ENCODE peak calls at places on chromosome 5, in nine cellular contexts. One of them, this sample, is unnamed.

GRCh38 chr5:36703245-36703860 is 96.9 kb downstream of the SLC1A3 start:
- DNase-seq in GM23338: no peak
- DNase-seq in ovary: no peak
- DNase-seq in thyroid gland: no peak
- DNase-seq in prostate gland: no peak
- DNase-seq in psoas muscle: peak; percentile 62
- DNase-seq in fibroblast of mammary gland: peak; percentile 63
- DNase-seq in Caco-2: no peak
- DNase-seq in heart right ventricle: peak; percentile 53
- DNase-seq in this sample: no peak

GRCh38 chr5:132471006-132471907 is 19.3 kb downstream of the IRF1 start:
- DNase-seq in heart right ventricle: no peak
- DNase-seq in fibroblast of mammary gland: no peak
- DNase-seq in Caco-2: no peak
- DNase-seq in prostate gland: no peak
- DNase-seq in GM23338: no peak
- DNase-seq in thyroid gland: no peak
- DNase-seq in ovary: no peak
- DNase-seq in psoas muscle: no peak
- DNase-seq in this sample: no peak

GRCh38 chr5:96743065-96743768 is 64.5 kb downstream of the ERAP1 start:
- DNase-seq in GM23338: peak; percentile 10
- DNase-seq in ovary: no peak
- DNase-seq in prostate gland: no peak
- DNase-seq in fibroblast of mammary gland: peak; percentile 57
- DNase-seq in heart right ventricle: peak; percentile 44
- DNase-seq in thyroid gland: no peak
- DNase-seq in psoas muscle: peak; percentile 63
- DNase-seq in Caco-2: no peak
- DNase-seq in this sample: no peak

GRCh38 chr5:35458824-35459207 is 158.8 kb upstream of the SPEF2 start:
- DNase-seq in Caco-2: no peak
- DNase-seq in prostate gland: peak; percentile 20
- DNase-seq in fibroblast of mammary gland: no peak
- DNase-seq in ovary: no peak
- DNase-seq in heart right ventricle: no peak
- DNase-seq in GM23338: no peak
- DNase-seq in thyroid gland: peak; percentile 64
- DNase-seq in psoas muscle: no peak
- DNase-seq in this sample: peak; percentile 28

GRCh38 chr5:80083115-80083890 is 48.2 kb downstream of the THBS4 start:
- DNase-seq in fibroblast of mammary gland: peak; percentile 85
- DNase-seq in GM23338: peak; percentile 92
- DNase-seq in thyroid gland: peak; percentile 14
- DNase-seq in heart right ventricle: no peak
- DNase-seq in ovary: peak; percentile 46
- DNase-seq in prostate gland: no peak
- DNase-seq in Caco-2: peak; percentile 28
- DNase-seq in psoas muscle: no peak
- DNase-seq in this sample: peak; percentile 41

GRCh38 chr5:80977764-80978163 is 17.6 kb downstream of the RASGRF2 start:
- DNase-seq in psoas muscle: no peak
- DNase-seq in heart right ventricle: no peak
- DNase-seq in Caco-2: no peak
- DNase-seq in fibroblast of mammary gland: no peak
- DNase-seq in ovary: no peak
- DNase-seq in GM23338: no peak
- DNase-seq in thyroid gland: no peak
- DNase-seq in prostate gland: no peak
- DNase-seq in this sample: no peak

GRCh38 chr5:133612021-133612860 is at the start of gene FSTL4:
- DNase-seq in fibroblast of mammary gland: no peak
- DNase-seq in GM23338: peak; percentile 75
- DNase-seq in Caco-2: peak; percentile 73
- DNase-seq in ovary: no peak
- DNase-seq in thyroid gland: peak; percentile 39
- DNase-seq in psoas muscle: peak; percentile 57
- DNase-seq in heart right ventricle: no peak
- DNase-seq in prostate gland: peak; percentile 53
- DNase-seq in this sample: no peak

GRCh38 chr5:115961413-115962238 is 649 bp upstream of the LVRN start:
- DNase-seq in thyroid gland: peak; percentile 2
- DNase-seq in ovary: no peak
- DNase-seq in prostate gland: no peak
- DNase-seq in GM23338: peak; percentile 75
- DNase-seq in fibroblast of mammary gland: no peak
- DNase-seq in psoas muscle: peak; percentile 67
- DNase-seq in Caco-2: no peak
- DNase-seq in heart right ventricle: peak; percentile 6
- DNase-seq in this sample: no peak

GRCh38 chr5:9034671-9035070 is 511.2 kb downstream of the SEMA5A start:
- DNase-seq in thyroid gland: no peak
- DNase-seq in psoas muscle: no peak
- DNase-seq in fibroblast of mammary gland: peak; percentile 50
- DNase-seq in Caco-2: no peak
- DNase-seq in prostate gland: no peak
- DNase-seq in heart right ventricle: no peak
- DNase-seq in ovary: no peak
- DNase-seq in GM23338: no peak
- DNase-seq in this sample: no peak

DNA sequence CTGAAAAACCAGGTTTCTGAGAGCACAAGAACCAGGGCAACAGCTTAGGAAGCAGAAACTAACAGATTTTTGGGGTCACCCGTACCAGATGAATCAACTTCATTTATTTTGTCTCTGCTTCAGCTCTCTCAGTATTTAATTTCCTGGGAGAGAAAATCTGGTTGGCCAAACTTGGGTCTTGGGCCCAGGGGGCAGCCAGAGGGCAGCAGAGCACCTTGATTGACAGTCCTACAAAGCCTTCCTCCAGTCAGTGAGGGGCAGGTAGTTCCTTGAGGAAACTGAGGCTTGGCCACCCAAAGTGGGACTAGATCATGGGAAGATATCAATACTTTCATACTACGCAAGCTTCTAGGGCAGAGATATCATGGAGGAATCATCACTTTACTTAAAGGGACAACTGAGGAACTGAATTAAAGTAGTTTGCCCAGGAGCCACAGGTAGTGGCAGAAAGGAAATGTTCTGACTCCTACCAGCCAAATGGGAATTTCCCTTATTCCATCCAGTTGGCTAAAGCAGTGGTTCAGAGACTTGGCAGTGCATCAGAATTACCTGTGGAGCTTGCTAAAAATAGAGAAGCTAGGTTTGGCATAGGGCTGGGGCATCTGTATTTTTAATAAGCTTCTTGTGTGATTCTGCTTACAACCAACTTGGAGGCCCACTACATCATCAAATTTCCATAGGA is 21.5 kb upstream of the ARHGAP26 start:
- DNase-seq in Caco-2: peak; percentile 73
- DNase-seq in GM23338: peak; percentile 73
- DNase-seq in thyroid gland: peak; percentile 63
- DNase-seq in ovary: no peak
- DNase-seq in prostate gland: peak; percentile 59
- DNase-seq in heart right ventricle: peak; percentile 25
- DNase-seq in psoas muscle: peak; percentile 70
- DNase-seq in fibroblast of mammary gland: peak; percentile 23
- DNase-seq in this sample: no peak
- TF ChIP-seq CTCF in Caco-2: peak; percentile 80
- TF ChIP-seq CTCF in GM23338: peak; percentile 91
- TF ChIP-seq CTCF in thyroid gland: peak; percentile 48
- TF ChIP-seq CTCF in ovary: no peak
- TF ChIP-seq CTCF in prostate gland: peak; percentile 64
- TF ChIP-seq CTCF in heart right ventricle: peak; percentile 22
- TF ChIP-seq CTCF in psoas muscle: peak; percentile 76
- TF ChIP-seq CTCF in fibroblast of mammary gland: peak; percentile 39
- TF ChIP-seq CTCF in this sample: peak; percentile 65

GRCh38 chr5:154740957-154741356 is 14.2 kb upstream of the LARP1 start:
- DNase-seq in ovary: no peak
- DNase-seq in thyroid gland: peak; percentile 76
- DNase-seq in heart right ventricle: no peak
- DNase-seq in GM23338: no peak
- DNase-seq in fibroblast of mammary gland: peak; percentile 68
- DNase-seq in Caco-2: no peak
- DNase-seq in prostate gland: no peak
- DNase-seq in psoas muscle: peak; percentile 73
- DNase-seq in this sample: no peak

GRCh38 chr5:154737667-154738320 is 17.4 kb upstream of the LARP1 start:
- DNase-seq in GM23338: no peak
- DNase-seq in thyroid gland: no peak
- DNase-seq in Caco-2: peak; percentile 40
- DNase-seq in ovary: no peak
- DNase-seq in prostate gland: no peak
- DNase-seq in heart right ventricle: no peak
- DNase-seq in psoas muscle: no peak
- DNase-seq in fibroblast of mammary gland: no peak
- DNase-seq in this sample: no peak

GRCh38 chr5:154741415-154741814 is 13.8 kb upstream of the LARP1 start:
- DNase-seq in GM23338: no peak
- DNase-seq in heart right ventricle: no peak
- DNase-seq in ovary: no peak
- DNase-seq in fibroblast of mammary gland: no peak
- DNase-seq in psoas muscle: no peak
- DNase-seq in thyroid gland: no peak
- DNase-seq in Caco-2: no peak
- DNase-seq in prostate gland: no peak
- DNase-seq in this sample: no peak

GRCh38 chr5:154743812-154744211 is 11.4 kb upstream of the LARP1 start:
- DNase-seq in heart right ventricle: no peak
- DNase-seq in ovary: no peak
- DNase-seq in Caco-2: no peak
- DNase-seq in GM23338: no peak
- DNase-seq in prostate gland: no peak
- DNase-seq in thyroid gland: no peak
- DNase-seq in psoas muscle: no peak
- DNase-seq in fibroblast of mammary gland: no peak
- DNase-seq in this sample: no peak

GRCh38 chr5:154740483-154740882 is 14.7 kb upstream of the LARP1 start:
- DNase-seq in thyroid gland: peak; percentile 84
- DNase-seq in heart right ventricle: peak; percentile 71
- DNase-seq in ovary: no peak
- DNase-seq in psoas muscle: peak; percentile 78
- DNase-seq in prostate gland: no peak
- DNase-seq in Caco-2: no peak
- DNase-seq in fibroblast of mammary gland: peak; percentile 73
- DNase-seq in GM23338: no peak
- DNase-seq in this sample: no peak
- H3K4me3 ChIP-seq in thyroid gland: no peak overlapping the region
- H3K4me3 ChIP-seq in heart right ventricle: no peak overlapping the region
- H3K4me3 ChIP-seq in ovary: no peak overlapping the region
- H3K4me3 ChIP-seq in psoas muscle: no peak overlapping the region
- H3K4me3 ChIP-seq in prostate gland: no peak overlapping the region
- H3K4me3 ChIP-seq in Caco-2: no peak overlapping the region
- H3K4me3 ChIP-seq in fibroblast of mammary gland: no peak overlapping the region
- H3K4me3 ChIP-seq in GM23338: no peak overlapping the region
- H3K4me3 ChIP-seq in this sample: no peak overlapping the region

GRCh38 chr5:62144395-62145022 is 161.5 kb upstream of the KIF2A start:
- DNase-seq in thyroid gland: peak; percentile 77
- DNase-seq in psoas muscle: no peak
- DNase-seq in ovary: no peak
- DNase-seq in prostate gland: peak; percentile 65
- DNase-seq in heart right ventricle: no peak
- DNase-seq in GM23338: no peak
- DNase-seq in Caco-2: no peak
- DNase-seq in fibroblast of mammary gland: peak; percentile 4
- DNase-seq in this sample: peak; percentile 56

GRCh38 chr5:62142351-62142750 is 163.7 kb upstream of the KIF2A start:
- DNase-seq in GM23338: no peak
- DNase-seq in prostate gland: no peak
- DNase-seq in psoas muscle: no peak
- DNase-seq in ovary: no peak
- DNase-seq in Caco-2: no peak
- DNase-seq in heart right ventricle: no peak
- DNase-seq in thyroid gland: no peak
- DNase-seq in fibroblast of mammary gland: no peak
- DNase-seq in this sample: no peak

GRCh38 chr5:62138607-62139006 is 167.4 kb upstream of the KIF2A start:
- DNase-seq in ovary: no peak
- DNase-seq in fibroblast of mammary gland: no peak
- DNase-seq in thyroid gland: no peak
- DNase-seq in prostate gland: no peak
- DNase-seq in psoas muscle: no peak
- DNase-seq in heart right ventricle: no peak
- DNase-seq in GM23338: peak; percentile 66
- DNase-seq in Caco-2: no peak
- DNase-seq in this sample: no peak

GRCh38 chr5:62139741-62140140 is 166.3 kb upstream of the KIF2A start:
- DNase-seq in prostate gland: no peak
- DNase-seq in thyroid gland: no peak
- DNase-seq in psoas muscle: no peak
- DNase-seq in fibroblast of mammary gland: no peak
- DNase-seq in ovary: no peak
- DNase-seq in heart right ventricle: no peak
- DNase-seq in GM23338: no peak
- DNase-seq in Caco-2: no peak
- DNase-seq in this sample: no peak

DNA sequence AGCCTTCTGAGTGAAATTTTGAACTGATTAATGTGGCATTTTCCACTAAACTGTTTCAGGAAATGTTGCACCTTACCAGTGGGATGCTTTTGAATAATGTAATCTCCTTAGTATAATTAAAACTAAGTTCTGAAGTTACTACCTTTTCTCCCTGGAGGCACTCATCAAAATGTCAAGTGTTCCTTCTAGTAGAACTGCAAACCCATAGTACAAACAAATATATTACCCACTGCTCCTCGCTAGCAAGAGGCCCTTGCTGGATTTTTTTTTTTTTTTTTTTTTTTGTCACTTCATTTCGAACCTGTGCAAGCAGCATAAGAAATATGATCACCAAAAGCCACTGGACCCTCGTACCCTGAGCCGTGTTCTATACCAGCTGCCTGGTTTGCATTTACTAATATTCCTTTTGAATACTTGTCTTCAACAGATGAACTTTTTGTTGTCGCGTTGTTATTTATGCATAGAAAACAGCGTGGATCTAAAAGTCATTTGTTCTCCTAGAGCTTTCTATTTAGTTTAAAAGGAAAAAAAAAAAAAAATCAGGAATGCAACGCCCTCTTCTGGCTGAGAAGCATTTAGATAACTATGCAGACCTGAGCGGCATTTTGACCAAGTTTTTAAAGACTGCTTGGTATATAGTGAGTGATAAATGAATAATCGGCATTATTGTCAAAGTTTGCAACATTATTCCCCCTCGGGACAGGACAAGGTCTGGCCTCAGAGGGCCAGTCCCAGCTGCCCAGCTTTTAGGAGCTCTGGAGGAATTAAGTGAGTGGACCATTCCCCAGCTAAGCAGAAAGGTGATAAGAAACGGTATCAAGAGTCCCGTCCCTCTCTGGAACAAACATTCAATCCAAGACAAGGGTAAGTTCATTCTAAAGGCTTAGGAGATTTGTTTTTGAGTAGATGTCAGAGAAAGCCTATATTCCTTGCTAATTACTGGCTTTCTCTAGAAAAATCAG is 162.5 kb upstream of the KIF2A start:
- DNase-seq in ovary: no peak
- DNase-seq in GM23338: peak; percentile 70
- DNase-seq in prostate gland: no peak
- DNase-seq in heart right ventricle: no peak
- DNase-seq in Caco-2: peak; percentile 14
- DNase-seq in psoas muscle: no peak
- DNase-seq in fibroblast of mammary gland: peak; percentile 41
- DNase-seq in thyroid gland: no peak
- DNase-seq in this sample: no peak
- TF ChIP-seq CTCF in ovary: no peak
- TF ChIP-seq CTCF in GM23338: peak; percentile 62
- TF ChIP-seq CTCF in prostate gland: no peak
- TF ChIP-seq CTCF in heart right ventricle: no peak
- TF ChIP-seq CTCF in Caco-2: peak; percentile 45
- TF ChIP-seq CTCF in psoas muscle: peak; percentile 31
- TF ChIP-seq CTCF in fibroblast of mammary gland: peak; percentile 56
- TF ChIP-seq CTCF in thyroid gland: peak; percentile 21
- TF ChIP-seq CTCF in this sample: peak; percentile 49

GRCh38 chr5:73370620-73371583 is 77.7 kb downstream of the FOXD1 start:
- DNase-seq in psoas muscle: no peak
- DNase-seq in fibroblast of mammary gland: peak; percentile 94
- DNase-seq in Caco-2: no peak
- DNase-seq in prostate gland: no peak
- DNase-seq in thyroid gland: no peak
- DNase-seq in ovary: no peak
- DNase-seq in GM23338: no peak
- DNase-seq in heart right ventricle: no peak
- DNase-seq in this sample: no peak
- H3K4me3 ChIP-seq in psoas muscle: no peak overlapping the region
- H3K4me3 ChIP-seq in fibroblast of mammary gland: no peak overlapping the region
- H3K4me3 ChIP-seq in Caco-2: no peak overlapping the region
- H3K4me3 ChIP-seq in prostate gland: no peak overlapping the region
- H3K4me3 ChIP-seq in thyroid gland: no peak overlapping the region
- H3K4me3 ChIP-seq in ovary: no peak overlapping the region
- H3K4me3 ChIP-seq in GM23338: no peak overlapping the region
- H3K4me3 ChIP-seq in heart right ventricle: no peak overlapping the region
- H3K4me3 ChIP-seq in this sample: no peak overlapping the region